ENCODE peak calls at places on chromosomes 11 and 22, in six cellular contexts. One of them, this sample, is unnamed. For H3K9me3, the result is how much of the 10 kb centered on the place peaks cover.

GRCh38 chr11:113197456-113197855 is 116.9 kb upstream of the TTC12 start:
- DNase-seq in right cardiac atrium: no peak
- DNase-seq in tibial nerve: no peak
- DNase-seq in CD4-positive, alpha-beta memory T cell: no peak
- DNase-seq in esophagus muscularis mucosa: no peak
- DNase-seq in right lobe of liver: no peak
- DNase-seq in this sample: no peak

GRCh38 chr11:121321614-121322243 is 29.2 kb downstream of the SC5D start:
- DNase-seq in right cardiac atrium: peak
- DNase-seq in tibial nerve: no peak
- DNase-seq in CD4-positive, alpha-beta memory T cell: peak
- DNase-seq in esophagus muscularis mucosa: no peak
- DNase-seq in right lobe of liver: no peak
- DNase-seq in this sample: no peak

GRCh38 chr11:2122907-2123627 is 16.1 kb downstream of the IGF2 start:
- DNase-seq in right cardiac atrium: peak
- DNase-seq in tibial nerve: no peak
- DNase-seq in CD4-positive, alpha-beta memory T cell: no peak
- DNase-seq in esophagus muscularis mucosa: no peak
- DNase-seq in right lobe of liver: peak
- DNase-seq in this sample: no peak

GRCh38 chr22:35835267-35835997 is 117.8 kb downstream of the APOL5 start:
- DNase-seq in right cardiac atrium: no peak
- DNase-seq in tibial nerve: no peak
- DNase-seq in CD4-positive, alpha-beta memory T cell: no peak
- DNase-seq in esophagus muscularis mucosa: no peak
- DNase-seq in right lobe of liver: no peak
- DNase-seq in this sample: no peak

GRCh38 chr11:43503417-43503816 is 144.7 kb downstream of the TTC17 start:
- DNase-seq in right cardiac atrium: no peak
- DNase-seq in tibial nerve: no peak
- DNase-seq in CD4-positive, alpha-beta memory T cell: no peak
- DNase-seq in esophagus muscularis mucosa: no peak
- DNase-seq in right lobe of liver: no peak
- DNase-seq in this sample: no peak

GRCh38 chr11:106415510-106415909 is 338.0 kb downstream of the AASDHPPT start:
- DNase-seq in right cardiac atrium: no peak
- DNase-seq in tibial nerve: no peak
- DNase-seq in CD4-positive, alpha-beta memory T cell: no peak
- DNase-seq in esophagus muscularis mucosa: no peak
- DNase-seq in right lobe of liver: no peak
- DNase-seq in this sample: no peak

GRCh38 chr11:99069831-99070444 is 49.2 kb downstream of the CNTN5 start:
- DNase-seq in right cardiac atrium: peak
- DNase-seq in tibial nerve: no peak
- DNase-seq in CD4-positive, alpha-beta memory T cell: no peak
- DNase-seq in esophagus muscularis mucosa: no peak
- DNase-seq in right lobe of liver: peak
- DNase-seq in this sample: no peak

GRCh38 chr22:46618667-46619066 is 1.5 kb upstream of the GRAMD4 start:
- DNase-seq in right cardiac atrium: peak
- DNase-seq in tibial nerve: no peak
- DNase-seq in CD4-positive, alpha-beta memory T cell: no peak
- DNase-seq in esophagus muscularis mucosa: no peak
- DNase-seq in right lobe of liver: peak
- DNase-seq in this sample: no peak

GRCh38 chr11:131254254-131254653 is 116.2 kb upstream of the NTM start:
- DNase-seq in right cardiac atrium: no peak
- DNase-seq in tibial nerve: no peak
- DNase-seq in CD4-positive, alpha-beta memory T cell: no peak
- DNase-seq in esophagus muscularis mucosa: peak
- DNase-seq in right lobe of liver: no peak
- DNase-seq in this sample: no peak

GRCh38 chr11:65411681-65412070 is 10.9 kb upstream of the NEAT1 start:
- DNase-seq in right cardiac atrium: no peak
- DNase-seq in tibial nerve: peak
- DNase-seq in CD4-positive, alpha-beta memory T cell: no peak
- DNase-seq in esophagus muscularis mucosa: no peak
- DNase-seq in right lobe of liver: peak
- DNase-seq in this sample: no peak

GRCh38 chr11:103700605-103701004 is 335.8 kb upstream of the DDI1 start:
- DNase-seq in right cardiac atrium: no peak
- DNase-seq in tibial nerve: no peak
- DNase-seq in CD4-positive, alpha-beta memory T cell: no peak
- DNase-seq in esophagus muscularis mucosa: no peak
- DNase-seq in right lobe of liver: no peak
- DNase-seq in this sample: peak

GRCh38 chr22:49185312-49185969 is 642.2 kb downstream of the BRD1 start:
- DNase-seq in right cardiac atrium: no peak
- DNase-seq in tibial nerve: no peak
- DNase-seq in CD4-positive, alpha-beta memory T cell: no peak
- DNase-seq in esophagus muscularis mucosa: no peak
- DNase-seq in right lobe of liver: no peak
- DNase-seq in this sample: no peak

GRCh38 chr11:45154276-45154675 is 7.8 kb downstream of the PRDM11 start:
- DNase-seq in right cardiac atrium: no peak
- DNase-seq in tibial nerve: no peak
- DNase-seq in CD4-positive, alpha-beta memory T cell: no peak
- DNase-seq in esophagus muscularis mucosa: no peak
- DNase-seq in right lobe of liver: no peak
- DNase-seq in this sample: no peak

GRCh38 chr22:20738394-20739089 is 35.4 kb upstream of the SERPIND1 start:
- DNase-seq in right cardiac atrium: no peak
- DNase-seq in tibial nerve: no peak
- DNase-seq in CD4-positive, alpha-beta memory T cell: no peak
- DNase-seq in esophagus muscularis mucosa: no peak
- DNase-seq in right lobe of liver: peak
- DNase-seq in this sample: no peak

DNA sequence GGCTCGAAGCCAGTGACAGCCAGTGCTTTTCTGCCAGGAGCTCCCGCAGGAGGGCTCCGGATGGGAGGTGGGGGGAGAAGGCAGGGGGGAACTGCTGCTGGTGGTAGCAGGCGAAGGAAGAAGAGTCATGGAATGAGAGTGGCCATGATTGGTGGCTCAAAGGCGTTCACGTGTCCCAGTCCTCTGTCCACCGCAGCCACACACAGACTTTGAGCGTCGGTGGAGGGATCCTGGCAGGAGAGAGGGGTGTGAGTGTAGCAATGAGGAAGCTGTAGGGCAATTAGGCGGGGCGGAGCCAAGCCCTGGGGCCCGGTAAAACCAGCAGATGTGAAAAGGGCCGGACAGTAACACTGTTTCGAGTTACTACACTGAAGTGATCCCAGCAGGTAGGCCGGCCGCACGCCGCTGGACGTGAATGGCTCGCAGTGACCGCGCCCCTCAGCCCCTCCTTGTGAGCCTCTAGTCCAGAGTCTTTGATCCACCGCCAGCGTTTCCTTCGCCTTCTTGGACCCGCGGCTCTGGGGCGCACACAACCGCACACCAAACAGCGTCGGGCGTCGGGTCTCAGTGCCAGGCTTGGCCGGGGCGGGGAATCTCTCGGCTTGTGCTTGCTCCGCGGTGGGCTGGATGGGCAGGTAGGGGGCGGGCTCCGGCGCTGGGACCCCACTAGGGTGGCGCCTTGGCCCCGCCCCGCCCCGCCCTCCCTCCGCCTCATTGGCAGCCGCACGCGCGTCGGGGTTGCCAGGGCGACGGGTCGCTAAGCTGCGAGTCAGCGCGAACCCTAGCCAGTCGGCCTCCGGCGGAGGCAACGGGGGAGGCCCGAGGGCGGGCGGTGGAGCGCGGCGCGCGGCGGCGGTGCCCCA is at the start of gene LRRC10B:
- DNase-seq in right cardiac atrium: peak
- DNase-seq in tibial nerve: no peak
- DNase-seq in CD4-positive, alpha-beta memory T cell: no peak
- DNase-seq in esophagus muscularis mucosa: no peak
- DNase-seq in right lobe of liver: no peak
- DNase-seq in this sample: no peak
- H3K4me3 ChIP-seq in right cardiac atrium: peak
- H3K4me3 ChIP-seq in tibial nerve: peak
- H3K4me3 ChIP-seq in CD4-positive, alpha-beta memory T cell: peak
- H3K4me3 ChIP-seq in esophagus muscularis mucosa: peak
- H3K4me3 ChIP-seq in right lobe of liver: no peak
- H3K4me3 ChIP-seq in this sample: peak

DNA sequence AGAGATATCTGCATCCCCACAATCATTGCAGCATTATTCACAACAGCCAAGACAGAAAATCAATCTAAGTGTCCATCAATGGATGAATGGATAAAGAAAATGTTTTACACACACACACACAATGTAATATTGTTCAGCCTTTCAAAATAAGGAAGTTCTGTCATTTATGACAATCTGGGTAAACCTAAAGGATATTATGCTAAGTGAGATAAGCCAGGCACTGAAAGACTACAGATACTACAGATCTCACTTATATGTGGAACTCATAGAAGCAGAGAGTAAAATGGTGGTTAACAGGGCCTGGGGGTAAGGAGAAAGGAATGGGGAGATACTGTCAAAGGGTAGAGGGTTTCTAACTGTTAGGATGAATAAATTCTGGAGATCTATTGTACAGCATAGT is 36.0 kb upstream of the EED start:
- DNase-seq in right cardiac atrium: no peak
- DNase-seq in tibial nerve: no peak
- DNase-seq in CD4-positive, alpha-beta memory T cell: no peak
- DNase-seq in esophagus muscularis mucosa: no peak
- DNase-seq in right lobe of liver: no peak
- DNase-seq in this sample: no peak
- H3K27ac ChIP-seq in right cardiac atrium: no peak
- H3K27ac ChIP-seq in tibial nerve: no peak
- H3K27ac ChIP-seq in CD4-positive, alpha-beta memory T cell: no peak
- H3K27ac ChIP-seq in esophagus muscularis mucosa: no peak
- H3K27ac ChIP-seq in right lobe of liver: no peak
- H3K27ac ChIP-seq in this sample: no peak

GRCh38 chr11:66676931-66677598 is 622 bp downstream of the RBM4B start:
- DNase-seq in right cardiac atrium: no peak
- DNase-seq in tibial nerve: no peak
- DNase-seq in CD4-positive, alpha-beta memory T cell: no peak
- DNase-seq in esophagus muscularis mucosa: no peak
- DNase-seq in right lobe of liver: no peak
- DNase-seq in this sample: no peak
- H3K9me3 ChIP-seq in right cardiac atrium: under half
- H3K9me3 ChIP-seq in tibial nerve: under half
- H3K9me3 ChIP-seq in CD4-positive, alpha-beta memory T cell: under half
- H3K9me3 ChIP-seq in esophagus muscularis mucosa: under half
- H3K9me3 ChIP-seq in right lobe of liver: under half
- H3K9me3 ChIP-seq in this sample: under half

GRCh38 chr11:70076461-70076931 is 1.6 kb upstream of the ANO1 start:
- DNase-seq in right cardiac atrium: peak
- DNase-seq in tibial nerve: no peak
- DNase-seq in CD4-positive, alpha-beta memory T cell: no peak
- DNase-seq in esophagus muscularis mucosa: no peak
- DNase-seq in right lobe of liver: no peak
- DNase-seq in this sample: no peak

GRCh38 chr11:70078095-70078795 is at the start of gene ANO1:
- DNase-seq in right cardiac atrium: peak
- DNase-seq in tibial nerve: no peak
- DNase-seq in CD4-positive, alpha-beta memory T cell: no peak
- DNase-seq in esophagus muscularis mucosa: no peak
- DNase-seq in right lobe of liver: peak
- DNase-seq in this sample: no peak

GRCh38 chr11:70075836-70076235 is 2.3 kb upstream of the ANO1 start:
- DNase-seq in right cardiac atrium: peak
- DNase-seq in tibial nerve: no peak
- DNase-seq in CD4-positive, alpha-beta memory T cell: no peak
- DNase-seq in esophagus muscularis mucosa: no peak
- DNase-seq in right lobe of liver: no peak
- DNase-seq in this sample: no peak

GRCh38 chr11:70078796-70079616 is 889 bp downstream of the ANO1 start:
- DNase-seq in right cardiac atrium: peak
- DNase-seq in tibial nerve: no peak
- DNase-seq in CD4-positive, alpha-beta memory T cell: no peak
- DNase-seq in esophagus muscularis mucosa: no peak
- DNase-seq in right lobe of liver: no peak
- DNase-seq in this sample: no peak

GRCh38 chr11:70077411-70078094 is 564 bp upstream of the ANO1 start:
- DNase-seq in right cardiac atrium: peak
- DNase-seq in tibial nerve: no peak
- DNase-seq in CD4-positive, alpha-beta memory T cell: no peak
- DNase-seq in esophagus muscularis mucosa: no peak
- DNase-seq in right lobe of liver: no peak
- DNase-seq in this sample: no peak
- H3K4me3 ChIP-seq in right cardiac atrium: peak
- H3K4me3 ChIP-seq in tibial nerve: no peak
- H3K4me3 ChIP-seq in CD4-positive, alpha-beta memory T cell: no peak
- H3K4me3 ChIP-seq in esophagus muscularis mucosa: peak
- H3K4me3 ChIP-seq in right lobe of liver: peak
- H3K4me3 ChIP-seq in this sample: peak

GRCh38 chr22:24426859-24427499 is 420 bp upstream of the ADORA2A start:
- DNase-seq in right cardiac atrium: peak
- DNase-seq in tibial nerve: no peak
- DNase-seq in CD4-positive, alpha-beta memory T cell: no peak
- DNase-seq in esophagus muscularis mucosa: no peak
- DNase-seq in right lobe of liver: no peak
- DNase-seq in this sample: no peak

GRCh38 chr22:24428751-24429410 is 1.5 kb downstream of the ADORA2A start:
- DNase-seq in right cardiac atrium: no peak
- DNase-seq in tibial nerve: no peak
- DNase-seq in CD4-positive, alpha-beta memory T cell: no peak
- DNase-seq in esophagus muscularis mucosa: no peak
- DNase-seq in right lobe of liver: peak
- DNase-seq in this sample: no peak

GRCh38 chr22:24426436-24426835 is 963 bp upstream of the ADORA2A start:
- DNase-seq in right cardiac atrium: peak
- DNase-seq in tibial nerve: no peak
- DNase-seq in CD4-positive, alpha-beta memory T cell: no peak
- DNase-seq in esophagus muscularis mucosa: no peak
- DNase-seq in right lobe of liver: no peak
- DNase-seq in this sample: no peak

GRCh38 chr22:24429411-24430365 is 2.3 kb downstream of the ADORA2A start:
- DNase-seq in right cardiac atrium: peak
- DNase-seq in tibial nerve: no peak
- DNase-seq in CD4-positive, alpha-beta memory T cell: peak
- DNase-seq in esophagus muscularis mucosa: no peak
- DNase-seq in right lobe of liver: peak
- DNase-seq in this sample: no peak

DNA sequence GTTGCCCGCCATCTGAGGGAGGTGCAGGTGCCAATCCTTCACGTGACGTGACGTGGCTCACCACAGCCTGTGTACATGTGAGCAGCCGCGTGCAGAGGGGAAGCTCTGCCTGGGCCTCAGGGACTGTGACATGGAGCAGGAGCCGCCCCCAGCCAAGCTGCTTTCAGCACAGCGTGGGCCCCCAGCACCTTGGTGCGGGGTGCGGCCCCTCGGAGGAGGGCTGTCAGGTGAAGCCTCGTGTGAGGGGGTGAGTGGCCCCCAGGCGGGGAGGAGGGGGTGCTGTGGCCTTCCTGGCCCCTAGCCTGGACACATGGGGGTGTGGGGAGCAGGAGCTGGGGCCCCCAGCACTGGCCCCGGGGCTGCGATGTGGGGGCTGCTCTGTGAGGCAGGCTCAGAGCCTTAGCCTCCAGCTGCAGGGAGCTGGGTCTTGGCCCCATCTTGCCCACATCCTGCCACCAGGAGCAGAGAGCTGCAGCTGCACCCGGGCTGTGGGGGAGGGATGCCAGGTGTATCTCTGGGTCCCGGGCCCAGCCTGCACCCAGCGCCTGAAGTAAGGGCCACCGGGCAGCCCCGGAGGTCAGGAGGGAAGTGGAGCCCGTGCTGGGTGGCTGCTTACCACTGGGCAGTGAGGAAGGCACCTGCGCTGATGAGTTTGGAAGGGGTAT is at the start of gene ADORA2A:
- DNase-seq in right cardiac atrium: peak
- DNase-seq in tibial nerve: no peak
- DNase-seq in CD4-positive, alpha-beta memory T cell: peak
- DNase-seq in esophagus muscularis mucosa: no peak
- DNase-seq in right lobe of liver: peak
- DNase-seq in this sample: no peak
- H3K27ac ChIP-seq in right cardiac atrium: no peak
- H3K27ac ChIP-seq in tibial nerve: no peak
- H3K27ac ChIP-seq in CD4-positive, alpha-beta memory T cell: peak
- H3K27ac ChIP-seq in esophagus muscularis mucosa: no peak
- H3K27ac ChIP-seq in right lobe of liver: peak
- H3K27ac ChIP-seq in this sample: no peak